ENCODE peak calls at places on chromosomes 6 and 20, in six cellular contexts. R is NT2/D1, L is adrenal gland, W is SK-N-SH, P is ascending aorta, K is GM23338. J is an unnamed sample.

GRCh38 chr6:159790947-159791598 is 806 bp downstream of the MRPL18 start:
- DNase-seq in R (no peak), L (no peak), W (no peak), P (no peak), K (no peak), J (no peak)

GRCh38 chr6:41132254-41132653 is 21.9 kb downstream of the TREML1 start:
- DNase-seq in R (no peak), L (no peak), W (no peak), P (no peak), K (no peak), J (no peak)

GRCh38 chr6:12401200-12401599 is 111.0 kb downstream of the EDN1 start:
- DNase-seq in R (no peak), L (peak; percentile 53), W (no peak), P (no peak), K (no peak), J (no peak)

GRCh38 chr6:156977527-156978291 is 200.5 kb downstream of the ARID1B start:
- DNase-seq in R (no peak), L (peak; percentile 57), W (no peak), P (no peak), K (no peak), J (peak; percentile 53)

GRCh38 chr20:62485701-62486089 is 9.9 kb upstream of the GATA5 start:
- DNase-seq in R (no peak), L (no peak), W (no peak), P (no peak), K (no peak), J (no peak)

GRCh38 chr20:21436186-21436585 is 38.9 kb upstream of the NKX2-4 start:
- DNase-seq in R (no peak), L (no peak), W (no peak), P (no peak), K (no peak), J (peak; percentile 96)

GRCh38 chr6:166244353-166245045 is 63.7 kb downstream of the PRR18 start:
- DNase-seq in R (no peak), L (no peak), W (no peak), P (no peak), K (no peak), J (no peak)

GRCh38 chr6:11328613-11329247 is 96.3 kb upstream of the NEDD9 start:
- DNase-seq in R (no peak), L (no peak), W (no peak), P (no peak), K (no peak), J (peak; percentile 73)

GRCh38 chr6:119602215-119603178 is 252.9 kb upstream of the MAN1A1 start:
- DNase-seq in R (no peak), L (no peak), W (no peak), P (no peak), K (no peak), J (peak; percentile 78)

GRCh38 chr20:45368221-45368980 is 5.4 kb downstream of the SYS1 start:
- DNase-seq in R (no peak), L (no peak), W (no peak), P (no peak), K (no peak), J (no peak)

GRCh38 chr6:18276610-18277009 is 12.3 kb upstream of the DEK start:
- DNase-seq in R (no peak), L (no peak), W (no peak), P (no peak), K (no peak), J (no peak)

GRCh38 chr20:30594112-30594511 is 663.4 kb upstream of the DEFB115 start:
- DNase-seq in R (no peak), L (no peak), W (peak; percentile 52), P (no peak), K (peak; percentile 6), J (no peak)

GRCh38 chr6:114638346-114638745 is 295.5 kb upstream of the HS3ST5 start:
- DNase-seq in R (peak; percentile 8), L (no peak), W (no peak), P (no peak), K (peak; percentile 85), J (peak; percentile 3)

GRCh38 chr6:153032255-153032882 is 29.9 kb upstream of the MTRF1L start:
- DNase-seq in R (no peak), L (no peak), W (peak; percentile 14), P (no peak), K (peak; percentile 44), J (peak; percentile 67)

GRCh38 chr6:7114744-7115451 is 7.1 kb downstream of the RREB1 start:
- DNase-seq in R (no peak), L (no peak), W (no peak), P (no peak), K (no peak), J (no peak)
- H3K4me3 ChIP-seq in R (no peak overlapping the region), L (no peak overlapping the region), W (no peak overlapping the region), P (no peak overlapping the region), K (no peak overlapping the region), J (no peak overlapping the region)

GRCh38 chr6:163820745-163821456 is 406.4 kb downstream of the QKI start:
- DNase-seq in R (no peak), L (no peak), W (peak; percentile 70), P (no peak), K (no peak), J (no peak)
- H3K4me3 ChIP-seq in R (no peak overlapping the region), L (no peak overlapping the region), W (no peak overlapping the region), P (no peak overlapping the region), K (no peak overlapping the region), J (no peak overlapping the region)

GRCh38 chr20:23350855-23351838 is 556 bp downstream of the NXT1 start:
- DNase-seq in R (no peak), L (peak; percentile 63), W (peak; percentile 56), P (peak; percentile 33), K (peak; percentile 84), J (peak; percentile 65)

GRCh38 chr20:23347791-23348190 is 2.8 kb upstream of the NXT1 start:
- DNase-seq in R (no peak), L (no peak), W (no peak), P (no peak), K (no peak), J (no peak)

GRCh38 chr20:23350007-23350854 is at the start of gene NXT1:
- DNase-seq in R (peak; percentile 91), L (peak; percentile 98), W (peak; percentile 92), P (peak; percentile 93), K (peak; percentile 99), J (peak; percentile 99)

GRCh38 chr20:23344336-23344735 is 6.3 kb upstream of the NXT1 start:
- DNase-seq in R (no peak), L (no peak), W (no peak), P (no peak), K (no peak), J (no peak)

GRCh38 chr20:23349338-23350006 is 1.1 kb upstream of the NXT1 start:
- DNase-seq in R (no peak), L (no peak), W (peak; percentile 42), P (no peak), K (peak; percentile 79), J (no peak)
- H3K4me3 ChIP-seq in R (peak overlapping the region; percentile 78), L (peak overlapping the region; percentile 61), W (peak overlapping the region; percentile 93), P (peak overlapping the region; percentile 93), K (peak overlapping the region; percentile 95), J (peak overlapping the region; percentile 96)

GRCh38 chr20:47038581-47039560 is 144.2 kb downstream of the EYA2 start:
- DNase-seq in R (no peak), L (no peak), W (no peak), P (no peak), K (no peak), J (peak; percentile 41)
- H3K4me3 ChIP-seq in R (no peak overlapping the region), L (no peak overlapping the region), W (no peak overlapping the region), P (no peak overlapping the region), K (no peak overlapping the region), J (no peak overlapping the region)

J was measured in fibroblast of lung.